ENCODE peak calls at places on chromosomes 6 and 20, in five cellular contexts. V is esophagus squamous epithelium; I is activated naive CD8-positive, alpha-beta T cell treated with anti-CD3 and anti-CD28 coated beads, Interleukin-2, amount 50 U/mL, for 24 hours; J is activated CD8-positive, alpha-beta memory T cell treated with anti-CD3 and anti-CD28 coated beads for 48 hours; Z is HS-27A. W is an unnamed sample.

GRCh38 chr20:50575869-50576720 is 65.9 kb downstream of the PTPN1 start:
- DNase-seq in I (peak), Z (no peak), J (no peak), V (no peak), W (peak)

GRCh38 chr6:56833873-56834272 is 121.0 kb upstream of the BEND6 start:
- DNase-seq in Z (no peak), J (no peak), V (no peak), I (no peak), W (no peak)

GRCh38 chr20:61874421-61875068 is 191.1 kb downstream of the TAF4 start:
- DNase-seq in J (no peak), Z (no peak), I (no peak), V (no peak), W (no peak)

GRCh38 chr6:169240125-169240524 is 13.5 kb downstream of the THBS2 start:
- DNase-seq in I (no peak), Z (no peak), V (no peak), J (no peak), W (no peak)

GRCh38 chr6:13669476-13669875 is 42.2 kb downstream of the RANBP9 start:
- DNase-seq in V (no peak), I (no peak), Z (no peak), J (no peak), W (no peak)

GRCh38 chr6:19805146-19805515 is 32.0 kb upstream of the ID4 start:
- DNase-seq in Z (no peak), J (no peak), I (no peak), V (no peak), W (no peak)

GRCh38 chr20:51966296-51966971 is 164.1 kb upstream of the SALL4 start:
- DNase-seq in V (no peak), Z (peak), J (no peak), I (peak), W (peak)

GRCh38 chr20:37886851-37887297 is 16.1 kb upstream of the VSTM2L start:
- DNase-seq in V (no peak), Z (no peak), I (no peak), J (no peak), W (no peak)

GRCh38 chr20:41534842-41535241 is 83.3 kb downstream of the CHD6 start:
- DNase-seq in J (no peak), Z (no peak), V (no peak), I (no peak), W (no peak)

GRCh38 chr6:129133770-129134192 is 250.8 kb downstream of the LAMA2 start:
- DNase-seq in J (no peak), Z (no peak), V (no peak), I (no peak), W (no peak)

GRCh38 chr6:124131779-124132178 is 328.1 kb downstream of the NKAIN2 start:
- DNase-seq in J (no peak), Z (no peak), I (no peak), V (no peak), W (no peak)

GRCh38 chr6:71395731-71396409 is 107.3 kb downstream of the OGFRL1 start:
- DNase-seq in I (no peak), V (no peak), J (no peak), Z (no peak), W (no peak)

GRCh38 chr6:23731609-23732008 is 394.4 kb upstream of the NRSN1 start:
- DNase-seq in I (no peak), Z (no peak), J (no peak), V (no peak), W (no peak)

GRCh38 chr6:143099647-143100046 is 39.0 kb downstream of the AIG1 start:
- DNase-seq in I (no peak), Z (no peak), J (no peak), V (no peak), W (no peak)

GRCh38 chr6:42406296-42407280 is 45.1 kb downstream of the TRERF1 start:
- DNase-seq in V (no peak), I (no peak), Z (no peak), J (no peak), W (no peak)

GRCh38 chr6:83252717-83253116 is 59.6 kb downstream of the RWDD2A start:
- DNase-seq in I (no peak), Z (no peak), V (no peak), J (no peak), W (no peak)

GRCh38 chr6:12543953-12544352 is 172.6 kb upstream of the PHACTR1 start:
- DNase-seq in V (no peak), I (no peak), J (no peak), Z (no peak), W (no peak)

GRCh38 chr6:12286381-12287132 is 3.6 kb upstream of the EDN1 start:
- DNase-seq in J (no peak), I (no peak), Z (no peak), V (no peak), W (no peak)

GRCh38 chr6:47633141-47633540 is 65.2 kb upstream of the ADGRF4 start:
- DNase-seq in J (no peak), I (no peak), V (no peak), Z (no peak), W (no peak)

GRCh38 chr20:61662946-61663460 is 402.7 kb downstream of the TAF4 start:
- DNase-seq in Z (no peak), J (no peak), V (no peak), I (no peak), W (no peak)

GRCh38 chr6:123972600-123973294 is 169.1 kb downstream of the NKAIN2 start:
- DNase-seq in Z (no peak), J (no peak), V (no peak), I (no peak), W (no peak)

GRCh38 chr6:37785688-37786270 is 33.7 kb upstream of the ZFAND3 start:
- DNase-seq in V (no peak), J (no peak), I (no peak), Z (no peak), W (no peak)

GRCh38 chr20:60062431-60063336 is 104.5 kb downstream of the CDH26 start:
- DNase-seq in V (no peak), Z (peak), I (no peak), J (no peak), W (no peak)

GRCh38 chr6:160992323-160993314 is 1.1 kb downstream of the MAP3K4 start:
- DNase-seq in I (peak), V (no peak), J (no peak), Z (peak), W (peak)

GRCh38 chr6:166173292-166173951 is 5.8 kb upstream of the TBXT start:
- DNase-seq in J (no peak), Z (no peak), I (no peak), V (no peak), W (no peak)

GRCh38 chr6:41693281-41693838 is 42.0 kb downstream of the TFEB start:
- DNase-seq in I (no peak), Z (no peak), V (no peak), J (no peak), W (no peak)

GRCh38 chr20:60246751-60247150 is 288.5 kb downstream of the CDH26 start:
- DNase-seq in I (no peak), J (no peak), Z (no peak), V (no peak), W (no peak)

GRCh38 chr6:118896339-118897136 is 2.6 kb downstream of the ASF1A start:
- DNase-seq in I (no peak), J (no peak), Z (peak), V (no peak), W (no peak)

GRCh38 chr20:52379723-52380336 is 188.3 kb upstream of the ZFP64 start:
- DNase-seq in Z (no peak), V (no peak), J (peak), I (peak), W (peak)

GRCh38 chr6:109458774-109459531 is 3.4 kb upstream of the MICAL1 start:
- DNase-seq in I (peak), Z (no peak), J (no peak), V (no peak), W (no peak)

GRCh38 chr6:169212897-169213813 is 40.5 kb downstream of the THBS2 start:
- DNase-seq in Z (peak), J (peak), V (peak), I (peak), W (peak)

GRCh38 chr6:150418825-150419594 is 50.2 kb downstream of the IYD start:
- DNase-seq in J (peak), V (no peak), Z (no peak), I (peak), W (peak)

GRCh38 chr6:28542440-28543293 is 17.0 kb downstream of the GPX5 start:
- DNase-seq in I (peak), Z (peak), V (no peak), J (peak), W (peak)

GRCh38 chr6:163589401-163589800 is 174.9 kb downstream of the QKI start:
- DNase-seq in V (no peak), I (no peak), J (no peak), Z (no peak), W (no peak)